ENCODE peak calls at places on chromosomes 13 and 19, in eight cellular contexts. One of them, this sample, is unnamed.

GRCh38 chr13:35695411-35695810 is 218.9 kb upstream of the MAB21L1 start:
- DNase-seq in cardiac muscle cell: no peak
- DNase-seq in caudate nucleus: no peak
- DNase-seq in activated T-helper 1 cell treated with anti-CD3 and anti-CD28 coated beads, Interleukin-2, amount 50 U/mL, for 16 hours: no peak
- DNase-seq in IMR-90: no peak
- DNase-seq in kidney: no peak
- DNase-seq in K562: no peak
- DNase-seq in stimulated activated CD4-positive, alpha-beta T cell treated with anti-CD3 and anti-CD28 coated beads, Interleukin-1b, Interleukin-23, amount 100 ng/mL, for 24 hours: no peak
- DNase-seq in this sample: no peak

GRCh38 chr19:7916137-7916907 is 1.7 kb downstream of the TGFBR3L start:
- DNase-seq in cardiac muscle cell: peak
- DNase-seq in caudate nucleus: no peak
- DNase-seq in activated T-helper 1 cell treated with anti-CD3 and anti-CD28 coated beads, Interleukin-2, amount 50 U/mL, for 16 hours: no peak
- DNase-seq in IMR-90: no peak
- DNase-seq in kidney: peak
- DNase-seq in K562: no peak
- DNase-seq in stimulated activated CD4-positive, alpha-beta T cell treated with anti-CD3 and anti-CD28 coated beads, Interleukin-1b, Interleukin-23, amount 100 ng/mL, for 24 hours: no peak
- DNase-seq in this sample: no peak

GRCh38 chr19:17842663-17843313 is 5.0 kb downstream of the JAK3 start:
- DNase-seq in cardiac muscle cell: no peak
- DNase-seq in caudate nucleus: no peak
- DNase-seq in activated T-helper 1 cell treated with anti-CD3 and anti-CD28 coated beads, Interleukin-2, amount 50 U/mL, for 16 hours: no peak
- DNase-seq in IMR-90: no peak
- DNase-seq in kidney: no peak
- DNase-seq in K562: no peak
- DNase-seq in stimulated activated CD4-positive, alpha-beta T cell treated with anti-CD3 and anti-CD28 coated beads, Interleukin-1b, Interleukin-23, amount 100 ng/mL, for 24 hours: no peak
- DNase-seq in this sample: no peak

GRCh38 chr13:43036386-43037220 is 13.2 kb downstream of the DNAJC15 start:
- DNase-seq in cardiac muscle cell: no peak
- DNase-seq in caudate nucleus: no peak
- DNase-seq in activated T-helper 1 cell treated with anti-CD3 and anti-CD28 coated beads, Interleukin-2, amount 50 U/mL, for 16 hours: no peak
- DNase-seq in IMR-90: no peak
- DNase-seq in kidney: no peak
- DNase-seq in K562: no peak
- DNase-seq in stimulated activated CD4-positive, alpha-beta T cell treated with anti-CD3 and anti-CD28 coated beads, Interleukin-1b, Interleukin-23, amount 100 ng/mL, for 24 hours: no peak
- DNase-seq in this sample: no peak

GRCh38 chr19:40601061-40601973 is at the start of gene LTBP4:
- DNase-seq in cardiac muscle cell: peak
- DNase-seq in caudate nucleus: peak
- DNase-seq in activated T-helper 1 cell treated with anti-CD3 and anti-CD28 coated beads, Interleukin-2, amount 50 U/mL, for 16 hours: no peak
- DNase-seq in IMR-90: no peak
- DNase-seq in kidney: peak
- DNase-seq in K562: peak
- DNase-seq in stimulated activated CD4-positive, alpha-beta T cell treated with anti-CD3 and anti-CD28 coated beads, Interleukin-1b, Interleukin-23, amount 100 ng/mL, for 24 hours: no peak
- DNase-seq in this sample: no peak

GRCh38 chr13:44713793-44714469 is 137.8 kb upstream of the TSC22D1 start:
- DNase-seq in cardiac muscle cell: no peak
- DNase-seq in caudate nucleus: no peak
- DNase-seq in activated T-helper 1 cell treated with anti-CD3 and anti-CD28 coated beads, Interleukin-2, amount 50 U/mL, for 16 hours: no peak
- DNase-seq in IMR-90: peak
- DNase-seq in kidney: no peak
- DNase-seq in K562: no peak
- DNase-seq in stimulated activated CD4-positive, alpha-beta T cell treated with anti-CD3 and anti-CD28 coated beads, Interleukin-1b, Interleukin-23, amount 100 ng/mL, for 24 hours: no peak
- DNase-seq in this sample: no peak

GRCh38 chr19:13149628-13150186 is 468 bp downstream of the STX10 start:
- DNase-seq in cardiac muscle cell: peak
- DNase-seq in caudate nucleus: no peak
- DNase-seq in activated T-helper 1 cell treated with anti-CD3 and anti-CD28 coated beads, Interleukin-2, amount 50 U/mL, for 16 hours: no peak
- DNase-seq in IMR-90: no peak
- DNase-seq in kidney: peak
- DNase-seq in K562: no peak
- DNase-seq in stimulated activated CD4-positive, alpha-beta T cell treated with anti-CD3 and anti-CD28 coated beads, Interleukin-1b, Interleukin-23, amount 100 ng/mL, for 24 hours: no peak
- DNase-seq in this sample: peak

GRCh38 chr19:23946569-23946968 is 31.9 kb downstream of the ZNF726 start:
- DNase-seq in cardiac muscle cell: no peak
- DNase-seq in caudate nucleus: no peak
- DNase-seq in activated T-helper 1 cell treated with anti-CD3 and anti-CD28 coated beads, Interleukin-2, amount 50 U/mL, for 16 hours: no peak
- DNase-seq in IMR-90: no peak
- DNase-seq in kidney: no peak
- DNase-seq in K562: no peak
- DNase-seq in stimulated activated CD4-positive, alpha-beta T cell treated with anti-CD3 and anti-CD28 coated beads, Interleukin-1b, Interleukin-23, amount 100 ng/mL, for 24 hours: no peak
- DNase-seq in this sample: no peak

GRCh38 chr19:32890326-32890725 is 20.8 kb upstream of the SLC7A9 start:
- DNase-seq in cardiac muscle cell: no peak
- DNase-seq in caudate nucleus: no peak
- DNase-seq in activated T-helper 1 cell treated with anti-CD3 and anti-CD28 coated beads, Interleukin-2, amount 50 U/mL, for 16 hours: no peak
- DNase-seq in IMR-90: no peak
- DNase-seq in kidney: no peak
- DNase-seq in K562: no peak
- DNase-seq in stimulated activated CD4-positive, alpha-beta T cell treated with anti-CD3 and anti-CD28 coated beads, Interleukin-1b, Interleukin-23, amount 100 ng/mL, for 24 hours: no peak
- DNase-seq in this sample: no peak

GRCh38 chr13:97921146-97921776 is 32.2 kb upstream of the IPO5 start:
- DNase-seq in cardiac muscle cell: no peak
- DNase-seq in caudate nucleus: no peak
- DNase-seq in activated T-helper 1 cell treated with anti-CD3 and anti-CD28 coated beads, Interleukin-2, amount 50 U/mL, for 16 hours: no peak
- DNase-seq in IMR-90: peak
- DNase-seq in kidney: no peak
- DNase-seq in K562: no peak
- DNase-seq in stimulated activated CD4-positive, alpha-beta T cell treated with anti-CD3 and anti-CD28 coated beads, Interleukin-1b, Interleukin-23, amount 100 ng/mL, for 24 hours: no peak
- DNase-seq in this sample: no peak

GRCh38 chr13:67228909-67229308 is 1.2 kb downstream of the PCDH9 start:
- DNase-seq in cardiac muscle cell: no peak
- DNase-seq in caudate nucleus: no peak
- DNase-seq in activated T-helper 1 cell treated with anti-CD3 and anti-CD28 coated beads, Interleukin-2, amount 50 U/mL, for 16 hours: no peak
- DNase-seq in IMR-90: peak
- DNase-seq in kidney: no peak
- DNase-seq in K562: no peak
- DNase-seq in stimulated activated CD4-positive, alpha-beta T cell treated with anti-CD3 and anti-CD28 coated beads, Interleukin-1b, Interleukin-23, amount 100 ng/mL, for 24 hours: no peak
- DNase-seq in this sample: no peak

GRCh38 chr13:93689333-93689732 is 462.7 kb downstream of the GPC6 start:
- DNase-seq in cardiac muscle cell: no peak
- DNase-seq in caudate nucleus: no peak
- DNase-seq in activated T-helper 1 cell treated with anti-CD3 and anti-CD28 coated beads, Interleukin-2, amount 50 U/mL, for 16 hours: no peak
- DNase-seq in IMR-90: peak
- DNase-seq in kidney: no peak
- DNase-seq in K562: no peak
- DNase-seq in stimulated activated CD4-positive, alpha-beta T cell treated with anti-CD3 and anti-CD28 coated beads, Interleukin-1b, Interleukin-23, amount 100 ng/mL, for 24 hours: no peak
- DNase-seq in this sample: no peak

GRCh38 chr19:10690351-10690781 is 10.9 kb upstream of the QTRT1 start:
- DNase-seq in cardiac muscle cell: no peak
- DNase-seq in caudate nucleus: no peak
- DNase-seq in activated T-helper 1 cell treated with anti-CD3 and anti-CD28 coated beads, Interleukin-2, amount 50 U/mL, for 16 hours: no peak
- DNase-seq in IMR-90: peak
- DNase-seq in kidney: peak
- DNase-seq in K562: no peak
- DNase-seq in stimulated activated CD4-positive, alpha-beta T cell treated with anti-CD3 and anti-CD28 coated beads, Interleukin-1b, Interleukin-23, amount 100 ng/mL, for 24 hours: no peak
- DNase-seq in this sample: no peak